ENCODE peak calls at places on chromosome 2, in eight cellular contexts. One of them, this sample, is unnamed. For H3K4me1, the result is how much of the 10 kb centered on the place peaks cover.

GRCh38 chr2:24052951-24053350 is 3.4 kb downstream of the FKBP1B start:
- DNase-seq in A549: no peak
- DNase-seq in thoracic aorta: no peak
- DNase-seq in esophagus muscularis mucosa: no peak
- DNase-seq in colonic mucosa: no peak
- DNase-seq in SK-N-SH: no peak
- DNase-seq in psoas muscle: no peak
- DNase-seq in ascending aorta: no peak
- DNase-seq in this sample: no peak

GRCh38 chr2:101995019-101995418 is 3.3 kb downstream of the IL1R2 start:
- DNase-seq in colonic mucosa: no peak
- DNase-seq in thoracic aorta: no peak
- DNase-seq in psoas muscle: no peak
- DNase-seq in SK-N-SH: no peak
- DNase-seq in A549: no peak
- DNase-seq in esophagus muscularis mucosa: no peak
- DNase-seq in ascending aorta: no peak
- DNase-seq in this sample: no peak

GRCh38 chr2:195018462-195018861 is 638.6 kb upstream of the SLC39A10 start:
- DNase-seq in SK-N-SH: no peak
- DNase-seq in esophagus muscularis mucosa: no peak
- DNase-seq in ascending aorta: no peak
- DNase-seq in A549: no peak
- DNase-seq in psoas muscle: no peak
- DNase-seq in thoracic aorta: no peak
- DNase-seq in colonic mucosa: no peak
- DNase-seq in this sample: no peak

GRCh38 chr2:21814588-21815192 is 690.9 kb downstream of the TDRD15 start:
- DNase-seq in thoracic aorta: no peak
- DNase-seq in esophagus muscularis mucosa: no peak
- DNase-seq in psoas muscle: no peak
- DNase-seq in SK-N-SH: no peak
- DNase-seq in ascending aorta: no peak
- DNase-seq in colonic mucosa: no peak
- DNase-seq in A549: no peak
- DNase-seq in this sample: no peak

GRCh38 chr2:241882090-241882625 is 12.6 kb downstream of the RTP5 start:
- DNase-seq in ascending aorta: no peak
- DNase-seq in psoas muscle: peak
- DNase-seq in A549: no peak
- DNase-seq in esophagus muscularis mucosa: no peak
- DNase-seq in thoracic aorta: no peak
- DNase-seq in SK-N-SH: peak
- DNase-seq in colonic mucosa: peak
- DNase-seq in this sample: peak

GRCh38 chr2:240565267-240566202 is 2.7 kb upstream of the RNPEPL1 start:
- DNase-seq in ascending aorta: peak
- DNase-seq in psoas muscle: peak
- DNase-seq in esophagus muscularis mucosa: no peak
- DNase-seq in thoracic aorta: no peak
- DNase-seq in colonic mucosa: peak
- DNase-seq in SK-N-SH: peak
- DNase-seq in A549: peak
- DNase-seq in this sample: peak

GRCh38 chr2:38810488-38810887 is 32.5 kb downstream of the GEMIN6 start:
- DNase-seq in psoas muscle: no peak
- DNase-seq in A549: no peak
- DNase-seq in thoracic aorta: no peak
- DNase-seq in SK-N-SH: no peak
- DNase-seq in esophagus muscularis mucosa: no peak
- DNase-seq in colonic mucosa: no peak
- DNase-seq in ascending aorta: no peak
- DNase-seq in this sample: no peak

GRCh38 chr2:3489449-3490115 is 29.7 kb downstream of the ADI1 start:
- DNase-seq in psoas muscle: peak
- DNase-seq in esophagus muscularis mucosa: no peak
- DNase-seq in SK-N-SH: peak
- DNase-seq in ascending aorta: no peak
- DNase-seq in A549: no peak
- DNase-seq in thoracic aorta: no peak
- DNase-seq in colonic mucosa: no peak
- DNase-seq in this sample: peak

GRCh38 chr2:222920657-222921186 is 59.9 kb downstream of the ACSL3 start:
- DNase-seq in colonic mucosa: no peak
- DNase-seq in esophagus muscularis mucosa: no peak
- DNase-seq in psoas muscle: no peak
- DNase-seq in A549: no peak
- DNase-seq in SK-N-SH: no peak
- DNase-seq in ascending aorta: no peak
- DNase-seq in thoracic aorta: no peak
- DNase-seq in this sample: no peak

GRCh38 chr2:222916229-222917197 is 55.7 kb downstream of the ACSL3 start:
- DNase-seq in A549: no peak
- DNase-seq in psoas muscle: no peak
- DNase-seq in colonic mucosa: no peak
- DNase-seq in thoracic aorta: no peak
- DNase-seq in esophagus muscularis mucosa: no peak
- DNase-seq in SK-N-SH: no peak
- DNase-seq in ascending aorta: no peak
- DNase-seq in this sample: no peak

GRCh38 chr2:222915092-222915957 is 54.5 kb downstream of the ACSL3 start:
- DNase-seq in psoas muscle: no peak
- DNase-seq in SK-N-SH: no peak
- DNase-seq in thoracic aorta: no peak
- DNase-seq in ascending aorta: no peak
- DNase-seq in esophagus muscularis mucosa: no peak
- DNase-seq in A549: no peak
- DNase-seq in colonic mucosa: no peak
- DNase-seq in this sample: no peak

GRCh38 chr2:222922019-222922800 is 61.4 kb downstream of the ACSL3 start:
- DNase-seq in esophagus muscularis mucosa: no peak
- DNase-seq in A549: no peak
- DNase-seq in colonic mucosa: no peak
- DNase-seq in ascending aorta: no peak
- DNase-seq in thoracic aorta: no peak
- DNase-seq in psoas muscle: no peak
- DNase-seq in SK-N-SH: no peak
- DNase-seq in this sample: no peak

DNA sequence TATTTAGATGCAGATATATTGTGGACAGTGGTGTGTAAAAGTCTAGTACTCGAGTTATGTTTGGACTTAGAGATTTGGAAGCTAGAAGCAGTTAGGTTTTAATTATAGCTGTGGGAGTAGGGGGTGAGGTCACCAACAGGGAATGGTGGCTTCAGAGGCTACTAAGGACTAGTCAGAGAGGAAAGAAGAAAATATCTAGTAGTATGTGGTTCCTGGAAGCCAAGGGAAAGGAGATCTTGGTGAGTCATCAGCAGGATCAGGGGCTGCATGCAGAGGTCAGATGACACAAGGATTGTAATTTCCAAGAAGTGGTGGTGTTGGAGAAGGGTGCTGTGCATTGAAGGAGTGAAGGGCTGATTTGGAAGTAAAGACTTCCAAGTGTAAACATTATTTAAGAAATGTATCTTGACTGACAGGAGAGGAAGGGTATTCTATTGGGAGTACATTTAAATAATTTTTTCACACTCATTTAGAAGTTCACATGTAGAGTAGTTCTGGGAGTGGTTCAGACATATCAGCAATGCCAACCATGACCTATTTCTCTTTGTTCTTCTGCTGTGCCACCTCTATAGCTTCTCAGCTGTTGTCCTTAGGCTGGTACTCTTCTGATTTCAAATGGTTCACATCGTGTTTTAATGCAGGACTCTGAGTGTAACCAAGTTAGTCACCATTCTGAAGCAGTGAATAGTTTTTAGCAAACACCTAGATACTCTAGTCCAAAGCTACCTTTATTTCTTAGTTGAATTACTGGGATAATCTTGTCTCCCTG is 59.2 kb downstream of the ACSL3 start:
- DNase-seq in thoracic aorta: no peak
- DNase-seq in psoas muscle: no peak
- DNase-seq in ascending aorta: no peak
- DNase-seq in esophagus muscularis mucosa: no peak
- DNase-seq in A549: no peak
- DNase-seq in colonic mucosa: no peak
- DNase-seq in SK-N-SH: no peak
- DNase-seq in this sample: no peak
- H3K4me1 ChIP-seq in thoracic aorta: under half
- H3K4me1 ChIP-seq in psoas muscle: under half
- H3K4me1 ChIP-seq in ascending aorta: under half
- H3K4me1 ChIP-seq in esophagus muscularis mucosa: under half
- H3K4me1 ChIP-seq in A549: under half
- H3K4me1 ChIP-seq in colonic mucosa: under half
- H3K4me1 ChIP-seq in SK-N-SH: under half
- H3K4me1 ChIP-seq in this sample: under half

GRCh38 chr2:128179461-128179755 is 88.4 kb downstream of the UGGT1 start:
- DNase-seq in colonic mucosa: no peak
- DNase-seq in A549: no peak
- DNase-seq in psoas muscle: no peak
- DNase-seq in esophagus muscularis mucosa: no peak
- DNase-seq in thoracic aorta: no peak
- DNase-seq in ascending aorta: no peak
- DNase-seq in SK-N-SH: no peak
- DNase-seq in this sample: no peak

GRCh38 chr2:128177315-128177714 is 86.3 kb downstream of the UGGT1 start:
- DNase-seq in colonic mucosa: no peak
- DNase-seq in thoracic aorta: no peak
- DNase-seq in SK-N-SH: no peak
- DNase-seq in A549: no peak
- DNase-seq in psoas muscle: no peak
- DNase-seq in esophagus muscularis mucosa: no peak
- DNase-seq in ascending aorta: no peak
- DNase-seq in this sample: no peak

GRCh38 chr2:128178144-128178649 is 87.2 kb downstream of the UGGT1 start:
- DNase-seq in colonic mucosa: no peak
- DNase-seq in psoas muscle: no peak
- DNase-seq in esophagus muscularis mucosa: no peak
- DNase-seq in A549: no peak
- DNase-seq in SK-N-SH: no peak
- DNase-seq in ascending aorta: no peak
- DNase-seq in thoracic aorta: no peak
- DNase-seq in this sample: no peak

GRCh38 chr2:128180031-128180430 is 89.0 kb downstream of the UGGT1 start:
- DNase-seq in colonic mucosa: no peak
- DNase-seq in SK-N-SH: no peak
- DNase-seq in A549: no peak
- DNase-seq in esophagus muscularis mucosa: no peak
- DNase-seq in ascending aorta: no peak
- DNase-seq in psoas muscle: no peak
- DNase-seq in thoracic aorta: no peak
- DNase-seq in this sample: no peak

DNA sequence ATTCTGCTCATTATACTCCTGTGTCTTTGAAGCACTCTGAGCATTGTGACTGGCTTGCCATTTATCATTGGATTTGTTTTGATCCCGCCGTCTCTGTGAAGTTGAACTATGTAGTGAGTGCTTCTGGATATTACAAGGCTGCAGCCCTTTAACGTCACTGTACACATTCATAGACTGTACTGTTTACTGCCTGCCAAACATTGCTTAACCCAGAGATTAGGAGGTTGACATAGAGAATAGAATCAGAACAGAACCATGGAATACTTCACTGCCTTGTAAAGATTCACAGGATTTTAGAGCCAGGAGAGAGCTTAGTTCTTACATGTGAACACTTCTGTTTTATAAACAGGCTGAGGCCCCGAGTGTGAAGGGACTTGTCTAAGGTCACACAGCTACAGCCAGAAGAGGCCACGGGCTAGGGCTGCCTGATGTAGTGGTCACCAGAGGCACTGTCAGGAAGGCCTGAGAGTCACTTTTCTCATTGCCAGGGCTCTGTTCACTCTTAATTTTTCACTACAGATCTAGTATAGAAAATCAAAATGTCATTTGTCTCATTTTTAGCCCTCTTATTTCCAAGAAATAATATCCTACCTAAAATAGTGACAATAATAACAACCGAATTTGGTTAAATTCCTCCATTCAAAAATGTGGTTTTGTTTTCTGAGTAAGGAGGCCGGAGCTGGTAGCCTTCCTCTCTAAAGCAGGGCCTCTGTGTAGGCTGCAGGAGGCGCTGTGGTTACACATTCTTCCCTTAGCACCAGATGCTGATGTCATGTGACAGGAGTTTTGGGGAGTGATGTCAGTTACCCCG is 87.9 kb downstream of the UGGT1 start:
- DNase-seq in colonic mucosa: peak
- DNase-seq in A549: peak
- DNase-seq in ascending aorta: no peak
- DNase-seq in psoas muscle: peak
- DNase-seq in thoracic aorta: no peak
- DNase-seq in SK-N-SH: peak
- DNase-seq in esophagus muscularis mucosa: no peak
- DNase-seq in this sample: no peak
- TF ChIP-seq CTCF in colonic mucosa: peak
- TF ChIP-seq CTCF in A549: peak
- TF ChIP-seq CTCF in ascending aorta: peak
- TF ChIP-seq CTCF in psoas muscle: peak
- TF ChIP-seq CTCF in thoracic aorta: peak
- TF ChIP-seq CTCF in SK-N-SH: peak
- TF ChIP-seq CTCF in esophagus muscularis mucosa: peak
- TF ChIP-seq CTCF in this sample: no peak

GRCh38 chr2:237482485-237482884 is 4.6 kb upstream of the MLPH start:
- DNase-seq in colonic mucosa: peak
- DNase-seq in SK-N-SH: peak
- DNase-seq in psoas muscle: peak
- DNase-seq in esophagus muscularis mucosa: no peak
- DNase-seq in ascending aorta: no peak
- DNase-seq in A549: no peak
- DNase-seq in thoracic aorta: no peak
- DNase-seq in this sample: peak
- H3K4me3 ChIP-seq in colonic mucosa: no peak
- H3K4me3 ChIP-seq in SK-N-SH: no peak
- H3K4me3 ChIP-seq in psoas muscle: peak
- H3K4me3 ChIP-seq in esophagus muscularis mucosa: no peak
- H3K4me3 ChIP-seq in ascending aorta: no peak
- H3K4me3 ChIP-seq in A549: no peak
- H3K4me3 ChIP-seq in thoracic aorta: no peak
- H3K4me3 ChIP-seq in this sample: no peak

GRCh38 chr2:235643680-235644117 is 149.9 kb downstream of the AGAP1 start:
- DNase-seq in ascending aorta: no peak
- DNase-seq in esophagus muscularis mucosa: no peak
- DNase-seq in psoas muscle: no peak
- DNase-seq in thoracic aorta: no peak
- DNase-seq in A549: no peak
- DNase-seq in SK-N-SH: peak
- DNase-seq in colonic mucosa: no peak
- DNase-seq in this sample: no peak

GRCh38 chr2:235644191-235644590 is 150.3 kb downstream of the AGAP1 start:
- DNase-seq in colonic mucosa: no peak
- DNase-seq in ascending aorta: no peak
- DNase-seq in SK-N-SH: peak
- DNase-seq in psoas muscle: no peak
- DNase-seq in esophagus muscularis mucosa: no peak
- DNase-seq in A549: no peak
- DNase-seq in thoracic aorta: no peak
- DNase-seq in this sample: no peak

GRCh38 chr2:235641333-235641732 is 147.5 kb downstream of the AGAP1 start:
- DNase-seq in esophagus muscularis mucosa: no peak
- DNase-seq in A549: no peak
- DNase-seq in thoracic aorta: no peak
- DNase-seq in SK-N-SH: no peak
- DNase-seq in ascending aorta: no peak
- DNase-seq in colonic mucosa: no peak
- DNase-seq in psoas muscle: no peak
- DNase-seq in this sample: no peak

GRCh38 chr2:235641956-235642355 is 148.1 kb downstream of the AGAP1 start:
- DNase-seq in thoracic aorta: no peak
- DNase-seq in ascending aorta: no peak
- DNase-seq in SK-N-SH: no peak
- DNase-seq in A549: no peak
- DNase-seq in esophagus muscularis mucosa: no peak
- DNase-seq in colonic mucosa: no peak
- DNase-seq in psoas muscle: no peak
- DNase-seq in this sample: no peak

GRCh38 chr2:235642446-235643107 is 148.7 kb downstream of the AGAP1 start:
- DNase-seq in A549: no peak
- DNase-seq in esophagus muscularis mucosa: no peak
- DNase-seq in psoas muscle: no peak
- DNase-seq in ascending aorta: no peak
- DNase-seq in SK-N-SH: peak
- DNase-seq in colonic mucosa: no peak
- DNase-seq in thoracic aorta: no peak
- DNase-seq in this sample: no peak
- H3K4me1 ChIP-seq in A549: under half
- H3K4me1 ChIP-seq in esophagus muscularis mucosa: half or more
- H3K4me1 ChIP-seq in psoas muscle: under half
- H3K4me1 ChIP-seq in ascending aorta: under half
- H3K4me1 ChIP-seq in SK-N-SH: half or more
- H3K4me1 ChIP-seq in colonic mucosa: under half
- H3K4me1 ChIP-seq in thoracic aorta: under half
- H3K4me1 ChIP-seq in this sample: under half

This sample was measured in breast epithelium.